ENCODE peak calls at places on chromosomes 1 and 21, in four cellular contexts. X is transverse colon, W is brain microvascular endothelial cell, N is astrocyte. R is an unnamed sample. For H3K36me3, the result is how much of the 10 kb centered on the place peaks cover.

GRCh38 chr1:36528361-36529349 is 45.9 kb upstream of the CSF3R start:
- DNase-seq in W (no peak), N (no peak), X (no peak), R (no peak)

GRCh38 chr21:26842976-26843911 is 2.0 kb downstream of the ADAMTS1 start:
- DNase-seq in W (peak), N (peak), X (peak), R (no peak)

GRCh38 chr1:16151200-16151708 is 4.6 kb downstream of the EPHA2 start:
- DNase-seq in N (no peak), W (no peak), X (no peak), R (no peak)

GRCh38 chr1:67630438-67631045 is 54.5 kb upstream of the GADD45A start:
- DNase-seq in X (no peak), N (no peak), W (no peak), R (no peak)

GRCh38 chr1:153483776-153484175 is 23.3 kb upstream of the S100A7 start:
- DNase-seq in W (no peak), N (no peak), X (no peak), R (no peak)

GRCh38 chr1:231028676-231029075 is 11.4 kb downstream of the FAM89A start:
- DNase-seq in X (no peak), W (no peak), N (no peak), R (no peak)

GRCh38 chr1:66271216-66271903 is 262.6 kb upstream of the SGIP1 start:
- DNase-seq in W (peak), N (peak), X (peak), R (peak)

GRCh38 chr1:204345425-204345824 is 14.3 kb downstream of the PLEKHA6 start:
- DNase-seq in W (no peak), N (no peak), X (no peak), R (no peak)

GRCh38 chr1:188225975-188226374 is 1397.2 kb downstream of the PLA2G4A start:
- DNase-seq in X (no peak), W (no peak), N (no peak), R (no peak)

GRCh38 chr1:32636793-32637561 is 13.4 kb downstream of the ZBTB8OS start:
- DNase-seq in N (peak), X (no peak), W (no peak), R (no peak)

GRCh38 chr1:192697771-192698170 is 61.8 kb downstream of the RGS13 start:
- DNase-seq in X (no peak), W (no peak), N (no peak), R (no peak)

GRCh38 chr1:16925635-16926490 is 4.1 kb downstream of the CROCC start:
- DNase-seq in W (no peak), N (no peak), X (no peak), R (no peak)

GRCh38 chr1:32525053-32525452 is 14.2 kb upstream of the ZBTB8A start:
- DNase-seq in N (peak), W (no peak), X (no peak), R (no peak)

GRCh38 chr1:225713281-225713680 is 60.4 kb upstream of the ENAH start:
- DNase-seq in W (no peak), N (no peak), X (no peak), R (no peak)

GRCh38 chr1:77538956-77539509 is 143.4 kb downstream of the ZZZ3 start:
- DNase-seq in W (peak), N (peak), X (peak), R (no peak)

GRCh38 chr1:205396972-205397616 is 24.8 kb downstream of the LEMD1 start:
- DNase-seq in N (no peak), X (peak), W (peak), R (peak)

GRCh38 chr1:33825506-33825905 is 38.4 kb upstream of the HMGB4 start:
- DNase-seq in X (no peak), N (no peak), W (no peak), R (no peak)

GRCh38 chr1:241702436-241702835 is 50.4 kb downstream of the WDR64 start:
- DNase-seq in W (no peak), N (peak), X (no peak), R (no peak)

GRCh38 chr1:229972600-229973296 is 94.3 kb upstream of the GALNT2 start:
- DNase-seq in X (peak), N (no peak), W (no peak), R (peak)

GRCh38 chr1:8823295-8823664 is 5.8 kb upstream of the RERE start:
- DNase-seq in W (no peak), N (no peak), X (no peak), R (no peak)

GRCh38 chr1:1893291-1893985 is 2.6 kb upstream of the GNB1 start:
- DNase-seq in X (no peak), W (no peak), N (no peak), R (no peak)

GRCh38 chr1:1891349-1892078 is 627 bp upstream of the GNB1 start:
- DNase-seq in X (peak), N (no peak), W (peak), R (no peak)

GRCh38 chr1:1892079-1892762 is 1.3 kb upstream of the GNB1 start:
- DNase-seq in N (no peak), W (no peak), X (no peak), R (no peak)

GRCh38 chr1:1893997-1894353 is 3.1 kb upstream of the GNB1 start:
- DNase-seq in X (no peak), W (no peak), N (no peak), R (no peak)

DNA sequence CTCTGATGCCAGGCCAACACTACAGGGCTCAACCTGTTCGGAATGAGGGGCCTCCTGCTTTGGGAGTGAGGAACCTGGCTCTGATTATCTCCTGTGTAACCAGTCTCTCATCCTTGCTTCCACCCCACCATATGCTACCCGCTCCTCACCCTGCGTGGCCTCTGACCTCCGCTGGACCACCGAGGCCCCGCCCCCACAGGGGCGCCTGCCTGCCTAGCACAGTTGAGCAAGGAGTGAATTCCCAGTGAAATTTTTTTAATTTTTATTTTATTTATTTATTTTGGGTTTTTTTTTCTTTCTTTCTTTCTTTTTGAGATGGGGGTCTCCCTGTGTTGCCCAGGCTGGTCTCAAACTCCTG is 1.9 kb upstream of the GNB1 start:
- DNase-seq in N (no peak), W (no peak), X (no peak), R (no peak)
- H3K27ac ChIP-seq in N (no peak), W (no peak), X (peak), R (no peak)

DNA sequence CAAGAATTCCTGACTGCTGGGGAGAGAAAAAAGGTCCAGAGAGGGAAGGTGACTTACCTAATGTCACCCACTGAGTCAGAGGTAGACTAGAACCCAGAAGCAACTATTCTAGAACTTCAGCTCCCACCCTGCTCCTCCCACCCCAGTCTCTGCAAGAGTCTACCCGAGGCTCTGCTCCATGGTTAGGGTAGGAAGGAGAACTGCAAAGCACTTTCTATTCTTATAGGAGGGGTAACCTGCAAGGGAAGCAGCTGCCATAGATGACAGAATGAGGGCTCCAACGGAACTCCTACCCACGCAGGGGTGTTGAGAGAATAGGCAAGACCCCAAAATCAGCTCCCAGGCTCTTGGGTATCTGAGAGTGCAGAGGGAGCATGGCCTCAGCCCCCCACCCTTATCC is 4.3 kb downstream of the SLC9A1 start:
- DNase-seq in W (no peak), X (no peak), N (no peak), R (no peak)
- H3K4me3 ChIP-seq in W (no peak), X (no peak), N (no peak), R (no peak)

GRCh38 chr21:45991606-45992301 is 10.2 kb downstream of the COL6A1 start:
- DNase-seq in X (no peak), N (no peak), W (no peak), R (no peak)
- H3K36me3 ChIP-seq in X (under half), N (under half), W (half or more), R (under half)

DNA sequence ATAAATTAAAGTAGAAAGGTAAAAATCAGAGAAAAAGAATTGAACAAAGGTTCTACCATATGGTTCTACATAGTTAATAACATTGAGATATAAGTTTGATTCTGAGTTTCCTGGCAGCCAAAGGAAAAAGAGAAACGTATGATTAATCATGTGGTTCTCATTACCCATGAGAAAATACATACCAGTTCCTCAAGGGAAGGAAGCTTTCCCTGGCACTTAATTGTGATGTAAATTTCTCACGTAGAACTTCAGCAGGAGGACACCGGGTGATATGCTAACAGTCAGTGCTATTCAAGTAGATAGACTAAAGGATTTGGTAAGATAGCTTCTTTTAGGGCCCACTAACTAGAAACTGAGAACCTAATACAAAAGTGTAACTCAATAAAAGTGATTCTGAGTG is 218.5 kb downstream of the NFIA start:
- DNase-seq in N (no peak), W (no peak), X (no peak), R (no peak)
- H3K27ac ChIP-seq in N (no peak), W (no peak), X (peak), R (no peak)

GRCh38 chr1:6027591-6027990 is 18.1 kb upstream of the KCNAB2 start:
- DNase-seq in W (no peak), N (no peak), X (no peak), R (no peak)
- H3K4me3 ChIP-seq in W (no peak), N (no peak), X (peak), R (no peak)

GRCh38 chr1:11826946-11827345 is 20.6 kb downstream of the NPPA start:
- DNase-seq in N (no peak), X (no peak), W (no peak), R (no peak)
- H3K36me3 ChIP-seq in N (under half), X (half or more), W (half or more), R (under half)

DNA sequence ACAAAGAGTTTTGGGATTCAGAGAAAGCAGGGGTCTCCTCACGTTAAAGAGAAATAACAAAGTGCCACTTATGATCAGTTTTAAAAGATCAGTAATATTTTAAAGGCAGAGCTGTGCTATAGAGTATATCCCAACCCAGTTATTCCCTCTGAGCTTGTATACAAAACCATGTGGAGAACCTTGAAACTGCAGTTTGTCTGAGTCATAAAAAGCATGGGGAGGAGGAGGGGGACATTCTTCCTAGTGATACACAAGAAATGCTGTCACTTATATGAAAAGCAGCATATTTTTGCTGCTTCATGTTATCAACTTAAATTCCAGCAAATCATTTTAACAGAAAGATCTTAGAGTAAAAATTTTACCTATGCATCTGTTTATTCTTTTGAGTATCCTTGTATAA is 244.5 kb downstream of the GPR52 start:
- DNase-seq in N (peak), W (peak), X (no peak), R (no peak)
- H3K27ac ChIP-seq in N (no peak), W (no peak), X (no peak), R (no peak)

DNA sequence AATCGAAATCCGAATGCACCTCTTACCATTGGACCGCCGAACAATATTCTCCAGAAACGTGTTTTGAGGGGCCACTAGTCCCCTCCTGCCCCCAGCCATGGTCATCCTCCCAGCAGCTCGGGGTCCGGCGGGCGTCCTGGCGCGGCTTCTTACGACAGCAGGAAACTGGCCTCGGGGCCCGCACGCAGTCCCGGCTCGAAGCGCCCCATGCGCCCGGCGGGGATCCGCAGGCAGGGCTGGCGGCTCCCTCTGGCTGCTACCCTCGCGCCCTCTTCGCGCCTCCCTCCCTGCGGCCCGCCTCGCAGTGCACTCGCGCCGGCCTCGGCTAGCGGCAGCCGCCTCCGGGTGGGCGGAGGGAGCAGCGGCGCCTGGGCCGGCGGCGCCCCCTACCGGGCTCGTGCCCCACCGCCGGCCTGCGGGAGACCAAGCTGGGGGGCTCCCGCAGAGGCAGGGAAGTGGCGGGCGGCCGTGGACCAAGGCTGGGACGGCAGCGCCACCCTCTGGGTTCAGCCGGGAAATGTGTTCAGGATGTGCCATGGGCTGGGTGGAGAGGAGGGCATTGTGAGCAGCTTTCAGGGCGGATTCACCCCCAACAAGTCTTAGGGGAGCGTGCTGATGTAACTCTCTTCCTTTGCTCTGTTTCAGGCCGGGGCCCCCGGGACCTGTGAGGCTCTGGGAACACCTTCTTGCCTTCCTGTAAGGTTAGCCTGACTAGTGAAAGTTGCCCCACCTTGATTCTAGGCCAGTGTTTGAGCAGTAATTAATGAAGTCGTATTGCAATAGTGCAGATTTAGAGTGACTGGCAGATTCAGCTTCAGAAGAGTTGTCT is at the start of gene KCNH1:
- DNase-seq in W (peak), N (peak), X (peak), R (peak)
- H3K4me3 ChIP-seq in W (peak), N (peak), X (peak), R (peak)

GRCh38 chr1:244850896-244851295 is 13.4 kb downstream of the HNRNPU start:
- DNase-seq in X (no peak), W (no peak), N (no peak), R (no peak)
- H3K36me3 ChIP-seq in X (half or more), W (half or more), N (half or more), R (under half)

DNA sequence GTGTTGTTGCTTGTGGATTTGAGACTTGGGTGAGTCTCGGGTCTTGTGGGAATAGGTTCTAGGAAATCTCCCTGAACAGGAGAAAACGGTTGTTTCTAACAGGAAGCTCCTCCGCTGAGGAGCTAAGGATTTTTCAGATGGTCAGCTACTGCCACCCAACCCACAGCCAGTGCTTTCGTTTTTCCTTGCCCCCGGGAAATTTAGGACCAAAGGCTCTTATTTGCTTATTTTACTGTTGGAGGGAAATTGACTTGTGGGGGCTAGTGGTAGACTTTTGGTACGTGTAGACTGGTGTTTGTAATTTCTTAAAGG is 789 bp downstream of the SNX7 start:
- DNase-seq in N (no peak), W (peak), X (no peak), R (no peak)
- H3K27ac ChIP-seq in N (peak), W (peak), X (peak), R (no peak)